ENCODE peak calls at places on chromosomes 13 and 19, in seven cellular contexts. O is heart right ventricle; A is CD4-positive, CD25-positive, alpha-beta regulatory T cell; P is heart left ventricle; R is cardiac muscle cell; X is transverse colon; F is body of pancreas. L is an unnamed sample.
A peak's percentile ranks its signal among the peaks of the same experiment; 100 is the strongest.

GRCh38 chr13:79742923-79743322 is 262.0 kb downstream of the NDFIP2 start:
- DNase-seq in O (no peak), A (no peak), P (no peak), R (no peak), X (no peak), F (no peak), L (no peak)

GRCh38 chr13:67841071-67841470 is 610.9 kb upstream of the PCDH9 start:
- DNase-seq in O (no peak), A (no peak), P (no peak), R (no peak), X (no peak), F (no peak), L (no peak)

GRCh38 chr19:51148571-51148970 is 6.5 kb downstream of the SIGLEC7 start:
- DNase-seq in O (no peak), A (no peak), P (no peak), R (no peak), X (no peak), F (no peak), L (no peak)

GRCh38 chr13:40394304-40394983 is 272.0 kb downstream of the FOXO1 start:
- DNase-seq in O (no peak), A (no peak), P (no peak), R (no peak), X (no peak), F (no peak), L (no peak)

GRCh38 chr19:642755-643727 is 3.4 kb downstream of the FGF22 start:
- DNase-seq in O (no peak), A (no peak), P (no peak), R (no peak), X (no peak), F (no peak), L (no peak)

GRCh38 chr19:55820037-55820436 is 11.8 kb downstream of the NLRP11 start:
- DNase-seq in O (no peak), A (no peak), P (no peak), R (no peak), X (no peak), F (no peak), L (no peak)

GRCh38 chr13:98528663-98529064 is 48.2 kb downstream of the STK24 start:
- DNase-seq in O (no peak), A (no peak), P (peak; percentile 68), R (peak; percentile 27), X (no peak), F (no peak), L (peak; percentile 66)

GRCh38 chr13:100302391-100302790 is 213.5 kb downstream of the PCCA start:
- DNase-seq in O (no peak), A (no peak), P (no peak), R (no peak), X (no peak), F (no peak), L (no peak)

GRCh38 chr13:98584668-98585397 is 7.9 kb upstream of the STK24 start:
- DNase-seq in O (no peak), A (no peak), P (no peak), R (no peak), X (no peak), F (no peak), L (no peak)

GRCh38 chr19:2243274-2244121 is 5.6 kb upstream of the AMH start:
- DNase-seq in O (no peak), A (no peak), P (no peak), R (no peak), X (peak; percentile 44), F (no peak), L (no peak)

GRCh38 chr19:50266896-50267295 is 62.3 kb downstream of the KCNC3 start:
- DNase-seq in O (no peak), A (no peak), P (no peak), R (no peak), X (peak; percentile 46), F (no peak), L (no peak)

GRCh38 chr13:105969761-105970160 is 565.7 kb downstream of the EFNB2 start:
- DNase-seq in O (no peak), A (no peak), P (no peak), R (no peak), X (no peak), F (no peak), L (no peak)

GRCh38 chr19:38890686-38891085 is 8.7 kb downstream of the SIRT2 start:
- DNase-seq in O (no peak), A (no peak), P (no peak), R (no peak), X (no peak), F (no peak), L (no peak)

GRCh38 chr13:41213919-41214318 is 19.6 kb upstream of the KBTBD7 start:
- DNase-seq in O (no peak), A (no peak), P (no peak), R (no peak), X (no peak), F (no peak), L (no peak)

GRCh38 chr13:105991622-105992254 is 543.7 kb downstream of the EFNB2 start:
- DNase-seq in O (no peak), A (no peak), P (no peak), R (peak; percentile 82), X (no peak), F (peak; percentile 90), L (no peak)

GRCh38 chr13:62556973-62557372 is 1141.3 kb upstream of the PCDH20 start:
- DNase-seq in O (no peak), A (no peak), P (no peak), R (no peak), X (no peak), F (no peak), L (no peak)

GRCh38 chr13:93262729-93263128 is 36.1 kb downstream of the GPC6 start:
- DNase-seq in O (no peak), A (no peak), P (no peak), R (peak; percentile 39), X (no peak), F (no peak), L (no peak)

GRCh38 chr13:113537205-113537604 is 46.7 kb upstream of the DCUN1D2 start:
- DNase-seq in O (no peak), A (no peak), P (no peak), R (no peak), X (no peak), F (no peak), L (no peak)

GRCh38 chr13:67916650-67917049 is 686.5 kb upstream of the PCDH9 start:
- DNase-seq in O (no peak), A (no peak), P (no peak), R (no peak), X (no peak), F (no peak), L (no peak)

GRCh38 chr13:47337781-47338507 is 441.1 kb upstream of the HTR2A start:
- DNase-seq in O (no peak), A (no peak), P (no peak), R (peak; percentile 58), X (no peak), F (no peak), L (no peak)

GRCh38 chr13:51614350-51614786 is 30.1 kb downstream of the WDFY2 start:
- DNase-seq in O (no peak), A (peak; percentile 11), P (peak; percentile 45), R (no peak), X (peak; percentile 12), F (peak; percentile 41), L (no peak)

GRCh38 chr19:32691291-32691951 is at the start of gene NUDT19:
- DNase-seq in O (peak; percentile 89), A (peak; percentile 52), P (peak; percentile 92), R (peak; percentile 81), X (peak; percentile 90), F (peak; percentile 89), L (peak; percentile 94)

GRCh38 chr19:53868091-53868891 is 608 bp downstream of the MYADM start:
- DNase-seq in O (peak; percentile 61), A (peak; percentile 47), P (peak; percentile 78), R (peak; percentile 81), X (peak; percentile 69), F (peak; percentile 59), L (peak; percentile 89)

GRCh38 chr13:106998664-106999063 is 430.7 kb upstream of the ARGLU1 start:
- DNase-seq in O (no peak), A (no peak), P (no peak), R (no peak), X (no peak), F (no peak), L (no peak)
- H3K4me1 ChIP-seq in O (no peaks in the 10 kb centered on the region), A (no peaks in the 10 kb centered on the region), P (no peaks in the 10 kb centered on the region), R (no peaks in the 10 kb centered on the region), X (no peaks in the 10 kb centered on the region), F (no peaks in the 10 kb centered on the region), L (no peaks in the 10 kb centered on the region)

DNA sequence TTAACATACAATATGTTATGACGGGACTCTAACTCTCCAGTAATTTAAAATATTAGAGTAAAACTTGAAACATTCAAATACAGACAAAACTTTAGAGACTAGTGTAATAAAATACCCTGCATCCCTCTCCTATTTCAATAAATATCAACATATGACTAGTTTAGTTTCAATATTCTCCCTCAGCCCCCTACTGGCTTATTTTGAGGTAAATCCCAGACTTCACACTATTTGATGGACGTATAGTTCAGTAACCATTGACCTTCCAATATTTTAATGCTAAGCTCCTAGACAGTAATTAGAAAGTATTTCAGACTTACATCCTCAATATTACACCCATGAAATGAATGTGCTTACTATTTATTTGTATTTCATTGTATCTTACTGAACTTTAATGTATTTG is 180.7 kb upstream of the STARD13 start:
- DNase-seq in O (no peak), A (no peak), P (no peak), R (no peak), X (no peak), F (no peak), L (no peak)
- H3K4me1 ChIP-seq in O (no peaks in the 10 kb centered on the region), A (no peaks in the 10 kb centered on the region), P (no peaks in the 10 kb centered on the region), R (no peaks in the 10 kb centered on the region), X (no peaks in the 10 kb centered on the region), F (no peaks in the 10 kb centered on the region), L (no peaks in the 10 kb centered on the region)

GRCh38 chr19:10670187-10670586 is 16.0 kb downstream of the ILF3 start:
- DNase-seq in O (no peak), A (no peak), P (peak; percentile 18), R (no peak), X (no peak), F (no peak), L (no peak)

GRCh38 chr19:10669246-10669645 is 15.1 kb downstream of the ILF3 start:
- DNase-seq in O (no peak), A (no peak), P (peak; percentile 5), R (no peak), X (no peak), F (no peak), L (no peak)

GRCh38 chr19:10672529-10673150 is 18.5 kb downstream of the ILF3 start:
- DNase-seq in O (no peak), A (no peak), P (peak; percentile 11), R (peak; percentile 15), X (no peak), F (no peak), L (no peak)

GRCh38 chr19:10670876-10671804 is 17.0 kb downstream of the ILF3 start:
- DNase-seq in O (no peak), A (no peak), P (peak; percentile 28), R (no peak), X (no peak), F (no peak), L (no peak)

DNA sequence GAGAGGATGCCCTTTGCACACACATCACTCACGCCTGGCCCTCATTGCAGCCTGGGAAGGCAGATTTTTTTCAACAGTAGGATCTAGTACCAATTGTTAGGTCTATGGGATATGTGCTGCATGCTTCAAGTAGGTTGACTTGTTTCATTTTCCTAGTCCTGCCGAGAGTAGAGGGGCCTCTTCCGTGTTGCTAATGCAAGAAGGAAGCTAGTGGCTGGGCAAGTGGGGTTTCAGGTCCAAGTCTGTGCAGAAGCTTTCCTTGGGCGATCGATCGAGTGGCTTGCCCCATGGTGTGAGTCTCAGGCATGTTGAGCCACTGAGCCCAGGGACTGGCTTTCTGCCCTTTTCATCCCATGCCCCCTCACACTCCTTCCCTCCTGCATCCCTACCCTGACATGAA is 13.7 kb downstream of the ILF3 start:
- DNase-seq in O (no peak), A (no peak), P (no peak), R (no peak), X (no peak), F (no peak), L (no peak)
- H3K4me1 ChIP-seq in O (peaks cover 75% of the 10 kb centered on the region), A (peaks cover 31% of the 10 kb centered on the region), P (peaks cover 9% of the 10 kb centered on the region), R (no peaks in the 10 kb centered on the region), X (peaks cover 5% of the 10 kb centered on the region), F (peaks cover 12% of the 10 kb centered on the region), L (no peaks in the 10 kb centered on the region)

GRCh38 chr19:48872884-48873475 is 759 bp downstream of the PPP1R15A start:
- DNase-seq in O (peak; percentile 72), A (peak; percentile 74), P (peak; percentile 92), R (peak; percentile 96), X (peak; percentile 90), F (peak; percentile 93), L (peak; percentile 92)
- H3K4me1 ChIP-seq in O (peaks cover 57% of the 10 kb centered on the region), A (peaks cover 42% of the 10 kb centered on the region), P (peaks cover 31% of the 10 kb centered on the region), R (peaks cover 43% of the 10 kb centered on the region), X (peaks cover 44% of the 10 kb centered on the region), F (peaks cover 41% of the 10 kb centered on the region), L (no peaks in the 10 kb centered on the region)

L was measured in aorta.